ENCODE peak calls at places on chromosomes 7 and 10, in seven cellular contexts. One of them, this sample, is unnamed.

GRCh38 chr10:119516381-119517234 is 25.9 kb downstream of the RGS10 start:
- DNase-seq in choroid plexus epithelial cell: peak
- DNase-seq in lower lobe of right lung: peak
- DNase-seq in A549: no peak
- DNase-seq in thoracic aorta: no peak
- DNase-seq in epithelial cell of esophagus: peak
- DNase-seq in fibroblast of lung: no peak
- DNase-seq in this sample: no peak

GRCh38 chr10:61975107-61975932 is 73.8 kb downstream of the ARID5B start:
- DNase-seq in thoracic aorta: no peak
- DNase-seq in lower lobe of right lung: no peak
- DNase-seq in fibroblast of lung: peak
- DNase-seq in epithelial cell of esophagus: peak
- DNase-seq in A549: peak
- DNase-seq in choroid plexus epithelial cell: peak
- DNase-seq in this sample: peak

GRCh38 chr10:79023489-79024162 is 45.1 kb upstream of the ZMIZ1 start:
- DNase-seq in lower lobe of right lung: peak
- DNase-seq in fibroblast of lung: no peak
- DNase-seq in epithelial cell of esophagus: no peak
- DNase-seq in choroid plexus epithelial cell: peak
- DNase-seq in thoracic aorta: no peak
- DNase-seq in A549: no peak
- DNase-seq in this sample: no peak

GRCh38 chr10:782751-783648 is 93.5 kb upstream of the DIP2C start:
- DNase-seq in fibroblast of lung: no peak
- DNase-seq in A549: no peak
- DNase-seq in thoracic aorta: no peak
- DNase-seq in lower lobe of right lung: no peak
- DNase-seq in epithelial cell of esophagus: no peak
- DNase-seq in choroid plexus epithelial cell: no peak
- DNase-seq in this sample: no peak

GRCh38 chr7:145909956-145910611 is 206.5 kb upstream of the CNTNAP2 start:
- DNase-seq in epithelial cell of esophagus: no peak
- DNase-seq in thoracic aorta: no peak
- DNase-seq in fibroblast of lung: peak
- DNase-seq in choroid plexus epithelial cell: peak
- DNase-seq in lower lobe of right lung: no peak
- DNase-seq in A549: no peak
- DNase-seq in this sample: no peak

GRCh38 chr7:25303380-25304321 is 75.4 kb upstream of the NPVF start:
- DNase-seq in fibroblast of lung: peak
- DNase-seq in A549: no peak
- DNase-seq in epithelial cell of esophagus: no peak
- DNase-seq in thoracic aorta: no peak
- DNase-seq in lower lobe of right lung: no peak
- DNase-seq in choroid plexus epithelial cell: peak
- DNase-seq in this sample: no peak

GRCh38 chr10:29689001-29689400 is 54.2 kb upstream of the SVIL start:
- DNase-seq in lower lobe of right lung: no peak
- DNase-seq in fibroblast of lung: peak
- DNase-seq in thoracic aorta: no peak
- DNase-seq in A549: peak
- DNase-seq in choroid plexus epithelial cell: peak
- DNase-seq in epithelial cell of esophagus: peak
- DNase-seq in this sample: peak

GRCh38 chr7:74174606-74175082 is 488 bp downstream of the EIF4H start:
- DNase-seq in choroid plexus epithelial cell: peak
- DNase-seq in fibroblast of lung: peak
- DNase-seq in A549: peak
- DNase-seq in thoracic aorta: no peak
- DNase-seq in lower lobe of right lung: no peak
- DNase-seq in epithelial cell of esophagus: peak
- DNase-seq in this sample: peak

GRCh38 chr7:121366852-121367431 is 29.2 kb downstream of the FAM3C start:
- DNase-seq in lower lobe of right lung: no peak
- DNase-seq in thoracic aorta: no peak
- DNase-seq in A549: peak
- DNase-seq in fibroblast of lung: peak
- DNase-seq in choroid plexus epithelial cell: peak
- DNase-seq in epithelial cell of esophagus: peak
- DNase-seq in this sample: peak

GRCh38 chr10:88592425-88592824 is 5.9 kb downstream of the LIPJ start:
- DNase-seq in A549: peak
- DNase-seq in thoracic aorta: no peak
- DNase-seq in epithelial cell of esophagus: peak
- DNase-seq in fibroblast of lung: no peak
- DNase-seq in choroid plexus epithelial cell: no peak
- DNase-seq in lower lobe of right lung: no peak
- DNase-seq in this sample: peak

GRCh38 chr10:70543911-70544310 is 58.6 kb downstream of the PRF1 start:
- DNase-seq in A549: no peak
- DNase-seq in epithelial cell of esophagus: no peak
- DNase-seq in fibroblast of lung: no peak
- DNase-seq in choroid plexus epithelial cell: no peak
- DNase-seq in thoracic aorta: no peak
- DNase-seq in lower lobe of right lung: no peak
- DNase-seq in this sample: no peak

GRCh38 chr10:133278577-133279265 is 2.1 kb upstream of the ADAM8 start:
- DNase-seq in choroid plexus epithelial cell: peak
- DNase-seq in epithelial cell of esophagus: peak
- DNase-seq in thoracic aorta: no peak
- DNase-seq in lower lobe of right lung: peak
- DNase-seq in fibroblast of lung: peak
- DNase-seq in A549: no peak
- DNase-seq in this sample: peak

GRCh38 chr7:2185715-2186114 is 47.0 kb downstream of the MAD1L1 start:
- DNase-seq in fibroblast of lung: no peak
- DNase-seq in epithelial cell of esophagus: no peak
- DNase-seq in lower lobe of right lung: no peak
- DNase-seq in thoracic aorta: no peak
- DNase-seq in A549: no peak
- DNase-seq in choroid plexus epithelial cell: no peak
- DNase-seq in this sample: no peak

GRCh38 chr7:2180081-2180480 is 52.7 kb downstream of the MAD1L1 start:
- DNase-seq in lower lobe of right lung: no peak
- DNase-seq in A549: no peak
- DNase-seq in fibroblast of lung: no peak
- DNase-seq in epithelial cell of esophagus: no peak
- DNase-seq in choroid plexus epithelial cell: no peak
- DNase-seq in thoracic aorta: no peak
- DNase-seq in this sample: no peak

GRCh38 chr7:2182461-2182860 is 50.3 kb downstream of the MAD1L1 start:
- DNase-seq in fibroblast of lung: no peak
- DNase-seq in thoracic aorta: no peak
- DNase-seq in epithelial cell of esophagus: no peak
- DNase-seq in A549: no peak
- DNase-seq in choroid plexus epithelial cell: no peak
- DNase-seq in lower lobe of right lung: no peak
- DNase-seq in this sample: no peak

GRCh38 chr7:2175514-2175913 is 57.2 kb downstream of the MAD1L1 start:
- DNase-seq in choroid plexus epithelial cell: peak
- DNase-seq in thoracic aorta: no peak
- DNase-seq in A549: peak
- DNase-seq in fibroblast of lung: peak
- DNase-seq in epithelial cell of esophagus: peak
- DNase-seq in lower lobe of right lung: no peak
- DNase-seq in this sample: peak

GRCh38 chr7:2181077-2181854 is 51.5 kb downstream of the MAD1L1 start:
- DNase-seq in thoracic aorta: no peak
- DNase-seq in epithelial cell of esophagus: no peak
- DNase-seq in choroid plexus epithelial cell: no peak
- DNase-seq in lower lobe of right lung: no peak
- DNase-seq in A549: no peak
- DNase-seq in fibroblast of lung: no peak
- DNase-seq in this sample: no peak
- H3K4me3 ChIP-seq in thoracic aorta: no peak
- H3K4me3 ChIP-seq in epithelial cell of esophagus: no peak
- H3K4me3 ChIP-seq in choroid plexus epithelial cell: no peak
- H3K4me3 ChIP-seq in lower lobe of right lung: no peak
- H3K4me3 ChIP-seq in A549: no peak
- H3K4me3 ChIP-seq in fibroblast of lung: no peak
- H3K4me3 ChIP-seq in this sample: no peak

DNA sequence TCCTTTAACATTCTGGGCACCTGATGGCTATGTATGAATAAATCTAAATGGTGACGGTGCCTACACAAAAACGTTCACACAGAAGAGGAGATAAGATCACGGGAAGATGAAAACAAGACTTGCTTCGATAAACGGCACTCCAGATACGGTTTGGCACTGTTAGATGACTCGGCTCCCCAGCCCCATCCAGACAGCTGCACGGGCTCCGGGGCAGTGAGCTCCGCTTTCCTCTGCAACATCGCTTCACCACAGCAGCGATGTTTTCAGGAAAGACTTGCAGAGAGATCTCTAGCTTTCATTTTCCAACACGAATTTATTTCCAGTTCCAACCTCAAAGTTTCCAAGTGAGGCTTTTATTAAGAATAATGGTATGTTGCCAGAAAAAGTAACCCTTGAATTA is 132.1 kb downstream of the KLF6 start:
- DNase-seq in lower lobe of right lung: no peak
- DNase-seq in epithelial cell of esophagus: no peak
- DNase-seq in thoracic aorta: no peak
- DNase-seq in fibroblast of lung: peak
- DNase-seq in choroid plexus epithelial cell: no peak
- DNase-seq in A549: no peak
- DNase-seq in this sample: no peak
- H3K4me3 ChIP-seq in lower lobe of right lung: peak
- H3K4me3 ChIP-seq in epithelial cell of esophagus: no peak
- H3K4me3 ChIP-seq in thoracic aorta: peak
- H3K4me3 ChIP-seq in fibroblast of lung: peak
- H3K4me3 ChIP-seq in choroid plexus epithelial cell: no peak
- H3K4me3 ChIP-seq in A549: no peak
- H3K4me3 ChIP-seq in this sample: no peak

GRCh38 chr10:51879238-51879637 is 179.8 kb upstream of the CSTF2T start:
- DNase-seq in epithelial cell of esophagus: peak
- DNase-seq in fibroblast of lung: peak
- DNase-seq in choroid plexus epithelial cell: peak
- DNase-seq in A549: peak
- DNase-seq in thoracic aorta: peak
- DNase-seq in lower lobe of right lung: no peak
- DNase-seq in this sample: peak
- H3K4me3 ChIP-seq in epithelial cell of esophagus: no peak
- H3K4me3 ChIP-seq in fibroblast of lung: no peak
- H3K4me3 ChIP-seq in choroid plexus epithelial cell: no peak
- H3K4me3 ChIP-seq in A549: no peak
- H3K4me3 ChIP-seq in thoracic aorta: peak
- H3K4me3 ChIP-seq in lower lobe of right lung: no peak
- H3K4me3 ChIP-seq in this sample: no peak

GRCh38 chr7:44063894-44064651 is 1.3 kb downstream of the PGAM2 start:
- DNase-seq in lower lobe of right lung: peak
- DNase-seq in choroid plexus epithelial cell: no peak
- DNase-seq in epithelial cell of esophagus: no peak
- DNase-seq in fibroblast of lung: no peak
- DNase-seq in thoracic aorta: no peak
- DNase-seq in A549: no peak
- DNase-seq in this sample: no peak

GRCh38 chr7:44064791-44065430 is 456 bp downstream of the PGAM2 start:
- DNase-seq in lower lobe of right lung: peak
- DNase-seq in thoracic aorta: no peak
- DNase-seq in epithelial cell of esophagus: no peak
- DNase-seq in fibroblast of lung: no peak
- DNase-seq in A549: no peak
- DNase-seq in choroid plexus epithelial cell: no peak
- DNase-seq in this sample: no peak

GRCh38 chr7:44066111-44066460 is 719 bp upstream of the PGAM2 start:
- DNase-seq in lower lobe of right lung: no peak
- DNase-seq in fibroblast of lung: no peak
- DNase-seq in choroid plexus epithelial cell: no peak
- DNase-seq in epithelial cell of esophagus: no peak
- DNase-seq in thoracic aorta: no peak
- DNase-seq in A549: no peak
- DNase-seq in this sample: no peak

GRCh38 chr7:44066494-44067063 is 1.2 kb upstream of the PGAM2 start:
- DNase-seq in thoracic aorta: no peak
- DNase-seq in choroid plexus epithelial cell: no peak
- DNase-seq in epithelial cell of esophagus: no peak
- DNase-seq in A549: no peak
- DNase-seq in fibroblast of lung: no peak
- DNase-seq in lower lobe of right lung: peak
- DNase-seq in this sample: no peak

GRCh38 chr7:44065431-44066110 is at the start of gene PGAM2:
- DNase-seq in fibroblast of lung: no peak
- DNase-seq in epithelial cell of esophagus: no peak
- DNase-seq in thoracic aorta: no peak
- DNase-seq in choroid plexus epithelial cell: peak
- DNase-seq in lower lobe of right lung: peak
- DNase-seq in A549: no peak
- DNase-seq in this sample: no peak
- H3K4me3 ChIP-seq in fibroblast of lung: no peak
- H3K4me3 ChIP-seq in epithelial cell of esophagus: no peak
- H3K4me3 ChIP-seq in thoracic aorta: peak
- H3K4me3 ChIP-seq in choroid plexus epithelial cell: no peak
- H3K4me3 ChIP-seq in lower lobe of right lung: no peak
- H3K4me3 ChIP-seq in A549: no peak
- H3K4me3 ChIP-seq in this sample: no peak

DNA sequence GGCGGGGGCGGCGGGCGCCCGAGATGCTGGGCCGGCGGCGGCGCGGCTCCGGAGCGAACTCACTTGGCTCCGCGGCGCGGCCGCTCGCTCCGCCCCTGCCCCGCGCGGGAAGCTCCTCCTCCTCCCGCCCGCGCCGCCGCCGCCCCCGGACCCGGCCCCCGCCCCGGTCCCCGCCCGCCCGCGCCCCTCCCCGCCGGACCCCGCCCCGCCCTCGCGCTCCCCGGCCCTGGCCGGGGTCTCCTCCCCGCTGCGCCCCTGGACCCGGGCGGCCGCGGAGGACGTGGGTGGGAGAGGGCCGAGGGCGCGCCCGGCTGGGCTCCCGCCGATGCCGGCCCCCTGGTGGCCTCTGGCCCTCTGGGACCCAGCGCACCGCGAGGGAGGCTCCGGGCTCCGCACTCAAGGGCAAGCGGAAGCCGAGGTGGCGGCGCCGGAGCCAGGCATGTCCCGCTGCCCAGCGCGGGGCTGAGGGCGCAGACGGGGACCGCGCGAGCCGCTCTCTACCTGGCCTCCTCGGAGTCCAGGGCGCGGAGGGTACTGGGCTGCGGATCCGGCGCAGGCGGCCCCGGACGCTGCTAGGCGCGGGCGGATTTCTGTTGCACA is at the start of gene TCERG1L:
- DNase-seq in lower lobe of right lung: peak
- DNase-seq in choroid plexus epithelial cell: no peak
- DNase-seq in fibroblast of lung: no peak
- DNase-seq in epithelial cell of esophagus: no peak
- DNase-seq in thoracic aorta: no peak
- DNase-seq in A549: no peak
- DNase-seq in this sample: no peak
- H3K4me3 ChIP-seq in lower lobe of right lung: peak
- H3K4me3 ChIP-seq in choroid plexus epithelial cell: no peak
- H3K4me3 ChIP-seq in fibroblast of lung: no peak
- H3K4me3 ChIP-seq in epithelial cell of esophagus: no peak
- H3K4me3 ChIP-seq in thoracic aorta: no peak
- H3K4me3 ChIP-seq in A549: no peak
- H3K4me3 ChIP-seq in this sample: no peak